ENCODE peak calls at places on chromosomes 16 and 17, in eight cellular contexts. N is AG20443; Z is A549; C is activated B cell treated with CpG ODN at 0.5 μM for 24 hours; E is CD4-positive, alpha-beta T cell; P is T follicular helper cell; G is fibroblast of lung; H is RCC 7860. M is an unnamed sample.

GRCh38 chr16:82748026-82748425 is 121.3 kb downstream of the CDH13 start:
- DNase-seq in N (peak), Z (no peak), C (no peak), E (no peak), P (no peak), G (peak), H (no peak), M (no peak)

GRCh38 chr17:28818705-28819295 is 23.8 kb downstream of the FAM222B start:
- DNase-seq in N (no peak), Z (no peak), C (no peak), E (no peak), P (no peak), G (no peak), H (no peak), M (no peak)

GRCh38 chr17:57091186-57091618 is 6.2 kb downstream of the AKAP1 start:
- DNase-seq in N (no peak), Z (no peak), C (no peak), E (no peak), P (no peak), G (no peak), H (no peak), M (no peak)

GRCh38 chr16:86444274-86445060 is 65.9 kb upstream of the FOXF1 start:
- DNase-seq in N (no peak), Z (no peak), C (no peak), E (no peak), P (no peak), G (no peak), H (no peak), M (peak)

GRCh38 chr16:85446846-85447656 is 166.1 kb upstream of the GSE1 start:
- DNase-seq in N (no peak), Z (no peak), C (no peak), E (no peak), P (no peak), G (no peak), H (no peak), M (no peak)

GRCh38 chr17:45719335-45720071 is 64.6 kb upstream of the CRHR1 start:
- DNase-seq in N (peak), Z (peak), C (no peak), E (no peak), P (no peak), G (peak), H (peak), M (peak)

GRCh38 chr16:23290189-23291062 is 11.7 kb upstream of the SCNN1B start:
- DNase-seq in N (no peak), Z (no peak), C (no peak), E (no peak), P (no peak), G (no peak), H (no peak), M (no peak)

GRCh38 chr17:77717941-77718668 is 240.4 kb upstream of the TNRC6C start:
- DNase-seq in N (no peak), Z (no peak), C (no peak), E (no peak), P (no peak), G (no peak), H (no peak), M (no peak)

GRCh38 chr16:55000595-55000994 is 69.9 kb downstream of the IRX5 start:
- DNase-seq in N (peak), Z (peak), C (no peak), E (no peak), P (no peak), G (no peak), H (peak), M (no peak)

M was measured in HuH-7.